ENCODE peak calls at places on chromosomes 16 and 17, in six cellular contexts. H, L, W, R, G and E are unnamed samples.
A peak's percentile ranks its signal among the peaks of the same experiment; 100 is the strongest.

GRCh38 chr16:67993207-67994036 is 5.9 kb downstream of the DPEP2 start:
- DNase-seq in H (peak; percentile 13), L (peak; percentile 80), W (peak; percentile 72), R (peak; percentile 59), G (peak; percentile 78), E (peak; percentile 75)

GRCh38 chr16:88320947-88321634 is 61.7 kb upstream of the ZNF469 start:
- DNase-seq in H (no peak), L (peak; percentile 35), W (no peak), R (no peak), G (no peak), E (no peak)

GRCh38 chr16:71746442-71747046 is 22.0 kb upstream of the PHLPP2 start:
- DNase-seq in H (no peak), L (peak; percentile 53), W (no peak), R (peak; percentile 46), G (peak; percentile 27), E (peak; percentile 67)

GRCh38 chr17:76540381-76541300 is 797 bp downstream of the PRCD start:
- DNase-seq in H (peak; percentile 87), L (peak; percentile 100), W (peak; percentile 96), R (peak; percentile 94), G (peak; percentile 94), E (peak; percentile 96)

GRCh38 chr17:82961366-82962162 is 117.8 kb upstream of the METRNL start:
- DNase-seq in H (no peak), L (no peak), W (no peak), R (no peak), G (no peak), E (no peak)

GRCh38 chr17:3528604-3529511 is 28.8 kb downstream of the TRPV3 start:
- DNase-seq in H (no peak), L (no peak), W (no peak), R (peak; percentile 47), G (no peak), E (peak; percentile 51)

GRCh38 chr17:15180121-15180561 is 85.0 kb downstream of the PMP22 start:
- DNase-seq in H (no peak), L (no peak), W (no peak), R (no peak), G (no peak), E (no peak)

GRCh38 chr16:31507617-31507928 is 618 bp downstream of the RUSF1 start:
- DNase-seq in H (no peak), L (no peak), W (no peak), R (no peak), G (no peak), E (no peak)

GRCh38 chr17:45393477-45393876 is 39.2 kb downstream of the ARHGAP27 start:
- DNase-seq in H (no peak), L (no peak), W (no peak), R (no peak), G (no peak), E (no peak)

GRCh38 chr17:62187681-62188080 is 122.6 kb upstream of the MED13 start:
- DNase-seq in H (peak; percentile 20), L (no peak), W (no peak), R (no peak), G (no peak), E (peak; percentile 35)

GRCh38 chr17:57762375-57762916 is 17.3 kb upstream of the CCDC182 start:
- DNase-seq in H (no peak), L (no peak), W (no peak), R (no peak), G (no peak), E (no peak)

GRCh38 chr17:45650601-45651000 is 133.5 kb upstream of the CRHR1 start:
- DNase-seq in H (no peak), L (no peak), W (no peak), R (no peak), G (no peak), E (no peak)

GRCh38 chr16:4377573-4378146 is 6.0 kb downstream of the VASN start:
- DNase-seq in H (no peak), L (no peak), W (no peak), R (no peak), G (no peak), E (no peak)

GRCh38 chr17:51770031-51770759 is 388.3 kb downstream of the CA10 start:
- DNase-seq in H (no peak), L (no peak), W (no peak), R (no peak), G (peak; percentile 21), E (no peak)

GRCh38 chr17:39244016-39244599 is 18.4 kb upstream of the STAC2 start:
- DNase-seq in H (no peak), L (no peak), W (no peak), R (no peak), G (no peak), E (no peak)

GRCh38 chr16:6382787-6383515 is 949.7 kb upstream of the RBFOX1 start:
- DNase-seq in H (no peak), L (no peak), W (no peak), R (no peak), G (no peak), E (no peak)

GRCh38 chr17:31787857-31788570 is 71.0 kb downstream of the COPRS start:
- DNase-seq in H (peak; percentile 72), L (no peak), W (peak; percentile 40), R (peak; percentile 76), G (no peak), E (peak; percentile 86)

GRCh38 chr17:32625971-32626370 is 139.2 kb downstream of the CDK5R1 start:
- DNase-seq in H (no peak), L (no peak), W (no peak), R (no peak), G (no peak), E (no peak)

GRCh38 chr17:47697948-47698711 is 4.2 kb downstream of the TBKBP1 start:
- DNase-seq in H (no peak), L (no peak), W (no peak), R (no peak), G (no peak), E (no peak)

GRCh38 chr17:6753565-6753964 is 2.3 kb upstream of the XAF1 start:
- DNase-seq in H (no peak), L (no peak), W (no peak), R (peak; percentile 22), G (no peak), E (no peak)

GRCh38 chr17:79131274-79131635 is 56.6 kb downstream of the ENGASE start:
- DNase-seq in H (no peak), L (no peak), W (no peak), R (no peak), G (no peak), E (no peak)

GRCh38 chr17:79133986-79134385 is 59.4 kb downstream of the ENGASE start:
- DNase-seq in H (no peak), L (no peak), W (no peak), R (no peak), G (no peak), E (no peak)

GRCh38 chr17:79133214-79133613 is 58.6 kb downstream of the ENGASE start:
- DNase-seq in H (no peak), L (no peak), W (no peak), R (no peak), G (no peak), E (no peak)

GRCh38 chr17:79131701-79132100 is 57.1 kb downstream of the ENGASE start:
- DNase-seq in H (no peak), L (no peak), W (no peak), R (no peak), G (no peak), E (no peak)

GRCh38 chr17:79132271-79133064 is 57.8 kb downstream of the ENGASE start:
- DNase-seq in H (no peak), L (no peak), W (no peak), R (no peak), G (no peak), E (no peak)
- TF ChIP-seq CTCF in H (no peak), L (no peak), W (no peak), R (no peak), G (no peak), E (no peak)

GRCh38 chr16:30137897-30138296 is 14.9 kb upstream of the MAPK3 start:
- DNase-seq in H (no peak), L (no peak), W (no peak), R (no peak), G (no peak), E (no peak)

GRCh38 chr16:30139895-30140481 is 17.0 kb upstream of the MAPK3 start:
- DNase-seq in H (no peak), L (no peak), W (no peak), R (no peak), G (peak; percentile 61), E (no peak)

GRCh38 chr16:30141750-30142149 is 18.7 kb upstream of the MAPK3 start:
- DNase-seq in H (no peak), L (no peak), W (no peak), R (no peak), G (no peak), E (no peak)

GRCh38 chr16:30132591-30132990 is 9.6 kb upstream of the MAPK3 start:
- DNase-seq in H (no peak), L (no peak), W (no peak), R (no peak), G (no peak), E (no peak)

DNA sequence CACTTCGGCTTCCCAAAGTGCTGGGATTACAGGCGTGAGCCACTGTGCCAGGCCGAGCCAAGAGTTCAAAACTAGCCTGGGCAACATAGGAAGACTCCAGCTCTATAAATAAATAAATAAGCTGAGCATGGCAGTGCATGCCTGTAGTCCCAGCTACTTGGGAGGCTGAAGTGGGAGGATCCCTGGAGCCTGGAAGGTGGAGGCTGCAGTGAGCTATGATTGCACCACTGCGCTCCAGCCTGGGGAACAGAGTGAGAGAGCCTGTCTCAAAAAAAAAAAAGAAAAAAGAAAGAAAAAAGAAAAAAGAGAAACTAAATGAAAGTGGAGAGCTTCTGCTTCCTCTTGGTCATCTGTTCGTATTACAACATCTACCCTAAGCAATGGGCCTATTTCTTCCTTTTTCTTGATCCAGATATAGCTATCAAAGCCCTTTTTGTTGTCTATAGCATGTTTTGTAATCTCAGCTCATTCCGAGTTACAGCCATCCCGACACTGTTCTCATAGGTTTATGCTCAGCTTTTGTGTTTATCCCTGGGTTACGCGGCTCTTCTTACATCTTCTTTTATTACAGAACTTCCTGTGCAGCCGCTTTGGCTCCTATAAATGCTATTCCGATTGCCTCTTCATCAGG is 14.1 kb upstream of the MAPK3 start:
- DNase-seq in H (no peak), L (no peak), W (no peak), R (no peak), G (no peak), E (no peak)
- H3K4me3 ChIP-seq in H (no peak overlapping the region), L (no peak overlapping the region), W (no peak overlapping the region), R (no peak overlapping the region), G (no peak overlapping the region), E (no peak overlapping the region)

DNA sequence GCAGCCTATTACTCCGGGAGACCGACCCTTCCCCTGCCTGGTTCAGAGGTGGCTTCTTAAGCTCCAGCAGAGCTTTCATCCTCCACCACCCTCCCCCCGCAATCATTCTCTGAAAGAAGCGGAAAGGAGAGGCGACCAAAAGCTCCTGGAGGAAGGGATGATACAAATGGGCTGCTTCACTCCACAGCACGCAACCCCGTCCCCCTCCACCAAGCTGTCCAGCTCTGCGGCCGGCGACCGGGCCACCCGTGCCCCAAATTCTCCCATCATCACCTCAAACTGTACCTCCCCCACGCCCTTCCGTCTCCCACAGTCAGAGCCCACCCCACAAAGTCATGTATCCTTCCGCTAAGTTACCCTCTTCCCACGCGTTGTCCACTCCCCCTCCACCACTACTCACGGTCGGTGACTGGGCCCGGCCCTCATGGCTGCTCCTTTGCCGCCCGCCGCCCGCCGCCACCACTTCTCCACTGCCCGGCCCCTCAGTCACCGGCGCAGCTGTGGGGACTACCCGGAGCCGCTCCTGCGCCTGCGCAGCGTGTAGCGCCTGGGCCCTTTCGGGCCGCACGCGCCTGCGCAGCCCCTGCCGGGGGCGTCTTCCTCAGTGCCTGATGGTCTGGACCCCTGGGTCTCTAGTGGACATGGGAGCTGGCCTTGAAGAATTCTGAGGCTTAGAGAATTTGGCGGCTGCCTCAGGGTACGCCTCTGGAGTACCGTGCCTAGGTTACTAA is at the start of gene FAM222B:
- DNase-seq in H (peak; percentile 51), L (peak; percentile 100), W (peak; percentile 66), R (peak; percentile 79), G (peak; percentile 79), E (peak; percentile 83)
- TF ChIP-seq CTCF in H (no peak), L (no peak), W (peak; percentile 12), R (peak; percentile 12), G (no peak), E (no peak)

GRCh38 chr16:46918905-46919792 is 35.0 kb downstream of the GPT2 start:
- DNase-seq in H (no peak), L (no peak), W (no peak), R (no peak), G (no peak), E (no peak)
- H3K4me3 ChIP-seq in H (no peak overlapping the region), L (no peak overlapping the region), W (no peak overlapping the region), R (no peak overlapping the region), G (no peak overlapping the region), E (no peak overlapping the region)